ENCODE peak calls at places on chromosomes 2 and 18, in nine cellular contexts. M, J, L, G, D, X, I, Q and S are unnamed samples. For H3K9me3, the result is how much of the 10 kb centered on the place peaks cover.

GRCh38 chr2:150681120-150681796 is 193.8 kb upstream of the RND3 start:
- DNase-seq in D (no peak), I (peak), J (no peak), Q (no peak), X (no peak), L (no peak), G (no peak), M (no peak), S (no peak)

GRCh38 chr2:174846941-174847938 is 83.0 kb upstream of the CHRNA1 start:
- DNase-seq in D (no peak), X (no peak), M (no peak), J (no peak), G (no peak), L (peak), I (peak), Q (peak), S (no peak)

GRCh38 chr18:52907942-52908341 is 567.9 kb downstream of the DCC start:
- DNase-seq in J (no peak), Q (no peak), X (no peak), I (no peak), L (peak), M (no peak), D (no peak), G (no peak), S (no peak)

GRCh38 chr18:70169747-70170146 is 35.7 kb downstream of the RTTN start:
- DNase-seq in D (no peak), L (no peak), I (no peak), J (no peak), Q (no peak), G (no peak), X (no peak), M (no peak), S (no peak)

GRCh38 chr2:51581636-51582267 is 549.8 kb upstream of the NRXN1 start:
- DNase-seq in G (no peak), D (no peak), J (no peak), Q (no peak), L (no peak), X (no peak), M (no peak), I (no peak), S (no peak)

GRCh38 chr18:789397-789796 is 22.6 kb downstream of the YES1 start:
- DNase-seq in G (no peak), L (no peak), D (no peak), Q (no peak), I (no peak), J (no peak), M (no peak), X (no peak), S (no peak)

GRCh38 chr2:66683599-66683998 is 248.7 kb downstream of the MEIS1 start:
- DNase-seq in G (no peak), L (no peak), D (peak), J (no peak), I (no peak), Q (peak), M (peak), X (no peak), S (no peak)

GRCh38 chr2:129936334-129936934 is 43.0 kb upstream of the RAB6C start:
- DNase-seq in M (no peak), J (peak), X (no peak), D (peak), L (no peak), Q (no peak), I (no peak), G (no peak), S (no peak)

GRCh38 chr2:46845542-46846453 is 69.8 kb downstream of the MCFD2 start:
- DNase-seq in D (no peak), L (no peak), I (no peak), X (no peak), G (no peak), J (no peak), M (no peak), Q (peak), S (no peak)

GRCh38 chr18:12606592-12607315 is 51.2 kb downstream of the SPIRE1 start:
- DNase-seq in X (no peak), G (no peak), I (peak), Q (no peak), M (no peak), D (no peak), L (no peak), J (no peak), S (no peak)

GRCh38 chr18:61892683-61893303 is at the start of gene RNF152:
- DNase-seq in Q (peak), M (peak), X (peak), L (peak), D (peak), J (peak), G (peak), I (no peak), S (no peak)

GRCh38 chr2:74006424-74006823 is 21.7 kb downstream of the TET3 start:
- DNase-seq in G (no peak), Q (peak), X (no peak), M (peak), L (no peak), D (no peak), I (no peak), J (no peak), S (no peak)

GRCh38 chr2:227016894-227017293 is 147.1 kb downstream of the COL4A4 start:
- DNase-seq in L (no peak), M (no peak), J (no peak), I (no peak), Q (no peak), G (no peak), D (no peak), X (no peak), S (no peak)

GRCh38 chr2:17648571-17648970 is 105.0 kb downstream of the SMC6 start:
- DNase-seq in D (no peak), Q (no peak), L (no peak), J (no peak), I (no peak), G (no peak), X (no peak), M (no peak), S (no peak)

GRCh38 chr18:7902399-7902839 is 335.3 kb downstream of the PTPRM start:
- DNase-seq in I (no peak), M (no peak), L (no peak), D (peak), J (no peak), X (peak), Q (no peak), G (no peak), S (no peak)

GRCh38 chr2:161910200-161910599 is 163.8 kb downstream of the DPP4 start:
- DNase-seq in I (no peak), X (no peak), Q (no peak), D (no peak), G (no peak), J (no peak), M (no peak), L (no peak), S (no peak)

GRCh38 chr2:883260-884026 is 67.2 kb upstream of the SNTG2 start:
- DNase-seq in D (no peak), Q (no peak), I (no peak), M (no peak), X (no peak), L (no peak), J (no peak), G (no peak), S (no peak)

DNA sequence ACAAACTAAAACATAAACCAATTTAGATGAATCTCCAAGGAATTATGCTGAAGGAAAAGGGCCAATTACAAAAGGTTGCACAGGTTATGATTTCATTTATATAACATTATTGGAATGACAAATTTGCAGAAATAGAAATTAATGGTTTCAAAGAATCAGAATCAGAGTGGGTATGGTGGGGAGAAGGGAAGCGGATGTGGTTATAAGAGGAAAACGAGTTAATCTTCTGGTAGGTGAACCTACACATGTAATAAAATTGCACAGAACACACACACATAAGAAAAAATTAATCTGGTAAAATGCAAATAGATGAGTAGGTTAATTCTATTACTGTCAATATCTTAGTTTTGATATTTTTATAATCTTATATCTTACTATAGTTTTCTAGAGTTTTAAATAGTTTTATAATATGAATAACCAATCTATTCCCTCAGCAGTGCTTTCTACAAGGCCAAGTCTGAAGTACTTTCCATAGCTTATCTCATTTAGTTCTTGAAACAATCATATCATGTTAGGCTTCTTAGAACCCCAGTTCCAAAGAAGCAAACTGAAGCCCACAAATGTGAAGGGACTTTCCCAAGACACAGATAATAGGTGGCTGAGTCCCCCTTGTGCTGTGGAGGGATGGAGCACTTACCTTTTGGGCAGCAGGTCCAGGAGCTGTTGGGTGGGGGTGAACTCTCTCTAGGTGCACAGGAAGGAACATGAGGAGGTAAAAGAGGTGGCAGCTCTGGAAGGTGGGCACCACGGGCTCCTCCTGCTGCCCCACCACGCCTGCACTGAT is 31.5 kb downstream of the ZNF519 start:
- DNase-seq in I (no peak), Q (no peak), X (no peak), J (no peak), L (no peak), G (no peak), M (no peak), D (no peak), S (no peak)
- H3K9me3 ChIP-seq in I (under half), Q (under half), X (under half), J (under half), L (under half), G (under half), M (under half), D (under half), S (under half)

GRCh38 chr2:230330206-230330605 is 3.2 kb downstream of the SP140L start:
- DNase-seq in D (no peak), L (no peak), J (no peak), M (no peak), Q (no peak), I (no peak), G (no peak), X (no peak), S (no peak)
- H3K4me3 ChIP-seq in D (no peak), L (no peak), J (no peak), M (no peak), Q (no peak), I (no peak), G (no peak), X (no peak), S (no peak)

GRCh38 chr2:196130039-196130825 is 41.1 kb downstream of the STK17B start:
- DNase-seq in M (no peak), Q (no peak), D (no peak), X (no peak), I (no peak), G (no peak), J (no peak), L (no peak), S (no peak)

GRCh38 chr2:196131949-196132925 is 39.1 kb downstream of the STK17B start:
- DNase-seq in J (no peak), L (no peak), M (no peak), D (no peak), X (no peak), G (no peak), I (no peak), Q (no peak), S (no peak)

GRCh38 chr2:196128749-196129148 is 42.6 kb downstream of the STK17B start:
- DNase-seq in L (no peak), Q (no peak), I (no peak), M (no peak), J (no peak), D (no peak), G (no peak), X (no peak), S (no peak)

GRCh38 chr2:196136151-196136550 is 35.2 kb downstream of the STK17B start:
- DNase-seq in I (no peak), L (no peak), Q (no peak), M (no peak), D (no peak), G (no peak), J (no peak), X (no peak), S (no peak)

GRCh38 chr2:196131384-196131861 is 40.0 kb downstream of the STK17B start:
- DNase-seq in L (no peak), I (peak), M (no peak), Q (peak), X (peak), G (peak), D (peak), J (peak), S (peak)
- H3K9me3 ChIP-seq in L (under half), I (under half), M (under half), Q (under half), X (under half), G (half or more), D (under half), J (half or more), S (half or more)

GRCh38 chr2:44955593-44956449 is 14.3 kb downstream of the SIX3 start:
- DNase-seq in G (peak), Q (peak), I (peak), L (peak), X (peak), M (peak), D (peak), J (peak), S (peak)
- H3K4me3 ChIP-seq in G (no peak), Q (no peak), I (peak), L (peak), X (peak), M (no peak), D (no peak), J (peak), S (peak)

GRCh38 chr2:56582570-56582969 is 398.8 kb downstream of the CCDC85A start:
- DNase-seq in D (no peak), J (no peak), I (no peak), G (no peak), Q (no peak), X (no peak), M (no peak), L (no peak), S (no peak)
- H3K9me3 ChIP-seq in D (under half), J (under half), I (under half), G (under half), Q (under half), X (under half), M (under half), L (under half), S (under half)

DNA sequence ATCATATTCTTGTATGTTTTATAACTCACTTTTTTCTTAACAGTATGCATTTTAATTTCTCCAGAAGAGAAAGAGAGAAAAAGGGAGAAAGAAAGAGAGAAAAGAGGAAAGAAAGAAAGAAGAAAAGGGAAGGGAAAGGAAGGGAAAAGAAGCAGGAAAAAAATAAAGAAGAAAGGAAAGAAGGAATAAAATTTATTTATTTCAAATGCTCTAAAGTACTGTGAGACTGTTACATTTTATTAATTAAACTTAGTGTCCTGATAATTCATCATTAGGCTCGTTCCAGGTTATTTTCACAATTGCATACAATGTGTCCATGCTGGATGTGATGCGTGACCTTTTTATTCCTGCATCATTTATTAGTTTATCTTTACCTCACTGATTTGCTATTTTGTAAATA is 1023.4 kb upstream of the KLHL29 start:
- DNase-seq in I (no peak), D (no peak), X (no peak), Q (no peak), J (no peak), M (no peak), G (no peak), L (no peak), S (no peak)
- H3K4me3 ChIP-seq in I (no peak), D (no peak), X (no peak), Q (no peak), J (no peak), M (no peak), G (no peak), L (no peak), S (no peak)

GRCh38 chr18:65124633-65125032 is 626.2 kb upstream of the CDH7 start:
- DNase-seq in J (no peak), X (no peak), G (no peak), Q (no peak), L (no peak), I (no peak), M (no peak), D (no peak), S (no peak)
- H3K9me3 ChIP-seq in J (under half), X (under half), G (under half), Q (under half), L (under half), I (under half), M (under half), D (under half), S (under half)

DNA sequence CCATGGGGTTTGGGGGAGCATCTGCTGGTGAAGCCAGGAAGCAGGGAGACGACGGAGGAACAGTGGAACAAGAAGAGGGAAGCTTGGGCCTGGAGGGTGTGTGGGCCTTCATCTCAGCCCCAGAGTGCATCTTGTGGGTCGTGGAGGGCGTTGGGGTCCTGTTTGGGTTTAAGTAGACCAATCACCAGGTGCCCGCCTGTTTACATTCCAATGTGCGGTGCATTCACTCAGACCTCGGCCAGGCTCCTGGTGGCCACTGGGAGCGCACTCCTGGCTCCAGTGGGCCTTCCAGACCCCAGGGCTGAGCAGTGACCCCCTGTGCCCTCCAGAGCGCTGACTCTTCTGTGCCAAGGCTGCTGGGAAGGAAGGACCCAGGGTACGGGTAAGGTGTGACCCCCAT is 293.7 kb downstream of the NDUFA10 start:
- DNase-seq in L (no peak), X (no peak), M (no peak), J (no peak), D (no peak), G (no peak), Q (no peak), I (no peak), S (peak)
- H3K4me3 ChIP-seq in L (no peak), X (no peak), M (no peak), J (no peak), D (no peak), G (no peak), Q (no peak), I (no peak), S (no peak)

GRCh38 chr18:35244671-35245070 is 3.8 kb downstream of the ZNF397 start:
- DNase-seq in I (no peak), L (no peak), D (no peak), X (no peak), J (no peak), M (no peak), Q (no peak), G (no peak), S (no peak)

GRCh38 chr18:35246831-35247230 is 6.0 kb downstream of the ZNF397 start:
- DNase-seq in G (no peak), L (no peak), J (no peak), X (no peak), M (no peak), I (no peak), D (no peak), Q (no peak), S (no peak)

GRCh38 chr18:35248429-35248828 is 7.6 kb downstream of the ZNF397 start:
- DNase-seq in D (no peak), G (no peak), L (no peak), M (no peak), Q (no peak), X (no peak), I (no peak), J (no peak), S (no peak)

GRCh38 chr18:35247412-35248249 is 6.8 kb downstream of the ZNF397 start:
- DNase-seq in G (no peak), Q (no peak), I (no peak), L (no peak), X (no peak), J (no peak), M (no peak), D (no peak), S (no peak)

DNA sequence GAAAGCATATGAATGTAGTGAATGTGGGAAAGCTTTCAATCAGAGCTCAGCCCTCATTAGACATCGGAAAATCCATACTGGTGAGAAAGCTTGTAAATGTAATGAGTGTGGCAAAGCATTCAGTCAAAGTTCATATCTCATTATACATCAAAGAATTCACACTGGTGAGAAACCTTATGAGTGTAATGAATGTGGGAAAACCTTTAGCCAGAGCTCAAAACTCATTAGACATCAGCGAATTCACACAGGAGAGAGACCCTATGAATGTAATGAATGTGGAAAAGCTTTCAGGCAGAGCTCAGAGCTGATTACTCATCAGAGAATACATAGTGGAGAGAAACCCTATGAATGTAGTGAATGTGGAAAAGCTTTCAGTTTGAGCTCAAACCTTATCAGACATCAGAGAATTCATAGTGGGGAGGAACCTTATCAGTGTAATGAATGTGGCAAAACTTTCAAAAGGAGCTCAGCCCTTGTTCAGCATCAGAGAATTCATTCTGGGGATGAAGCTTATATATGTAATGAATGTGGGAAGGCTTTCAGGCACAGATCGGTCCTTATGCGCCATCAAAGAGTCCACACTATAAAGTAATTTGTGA is 5.0 kb downstream of the ZNF397 start:
- DNase-seq in L (no peak), X (no peak), Q (no peak), D (no peak), J (no peak), M (no peak), I (no peak), G (no peak), S (no peak)
- H3K9me3 ChIP-seq in L (under half), X (under half), Q (under half), D (under half), J (under half), M (under half), I (under half), G (under half), S (under half)

GRCh38 chr18:77249583-77250500 is at the start of gene GALR1:
- DNase-seq in D (no peak), I (no peak), X (peak), Q (no peak), L (peak), J (no peak), G (no peak), M (no peak), S (no peak)

GRCh38 chr18:77250926-77251729 is 1.5 kb downstream of the GALR1 start:
- DNase-seq in J (no peak), I (no peak), D (no peak), L (no peak), M (no peak), G (no peak), Q (no peak), X (no peak), S (no peak)

GRCh38 chr18:77250501-77250925 is 865 bp downstream of the GALR1 start:
- DNase-seq in M (no peak), L (no peak), D (no peak), I (no peak), X (no peak), J (no peak), G (no peak), Q (no peak), S (no peak)

GRCh38 chr18:77251730-77252050 is 2.0 kb downstream of the GALR1 start:
- DNase-seq in J (no peak), Q (no peak), X (no peak), D (no peak), I (no peak), L (no peak), G (no peak), M (no peak), S (no peak)

DNA sequence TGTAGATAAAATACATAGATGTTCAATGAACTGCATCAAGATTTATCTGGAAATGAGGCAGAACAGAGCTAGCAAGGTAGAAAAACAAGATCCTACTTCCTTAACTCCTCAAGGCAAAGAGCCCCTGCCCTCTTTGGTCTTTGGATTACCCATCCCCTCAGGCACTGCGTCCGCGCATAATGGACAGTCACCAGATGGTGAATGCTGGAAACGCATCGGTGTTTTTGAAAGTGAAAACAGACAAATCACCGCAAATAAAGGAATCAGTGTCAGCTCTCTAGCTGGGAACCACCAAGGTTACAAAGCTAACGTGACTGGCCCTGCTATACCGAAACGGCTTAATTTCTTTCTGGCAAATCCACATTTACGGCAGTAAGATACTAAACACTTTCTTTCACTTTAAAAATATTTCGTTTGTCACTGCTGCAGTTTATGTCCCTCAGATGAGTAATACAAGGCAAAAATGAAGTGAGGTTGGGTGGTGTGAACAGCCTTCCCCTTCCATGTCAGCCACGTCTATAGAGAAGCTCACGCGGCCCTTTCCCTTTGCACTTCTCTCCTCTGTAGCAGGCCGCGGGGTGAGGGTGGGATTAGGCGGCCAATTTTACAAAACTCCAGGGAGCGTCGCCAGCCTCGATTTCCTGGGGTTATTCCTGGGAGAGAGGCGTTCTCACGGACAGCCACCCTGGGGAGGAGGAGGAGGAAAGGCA is 620 bp upstream of the GALR1 start:
- DNase-seq in M (no peak), Q (no peak), G (no peak), I (no peak), D (no peak), J (no peak), X (no peak), L (no peak), S (no peak)
- H3K4me3 ChIP-seq in M (no peak), Q (no peak), G (no peak), I (no peak), D (no peak), J (peak), X (peak), L (peak), S (peak)